ENCODE peak calls at places on chromosomes 6 and 20, in ten cellular contexts. U is naive B cell, N is psoas muscle, J is M059J, H is AG08396, O is RWPE2, T is fibroblast of the conjunctiva, Y is epithelial cell of prostate, A is T-helper 22 cell, K is H54. P is an unnamed sample.

GRCh38 chr6:150751296-150751695 is 114.2 kb upstream of the MTHFD1L start:
- DNase-seq in A (no peak), J (peak; percentile 34), U (no peak), T (no peak), K (no peak), N (no peak), H (peak; percentile 14), Y (peak; percentile 29), O (no peak), P (no peak)

GRCh38 chr20:4099905-4100675 is 84.7 kb upstream of the RNF24 start:
- DNase-seq in J (peak; percentile 54), A (no peak), Y (no peak), T (no peak), O (no peak), H (no peak), U (no peak), N (no peak), K (no peak), P (no peak)

GRCh38 chr6:2876210-2877056 is 26.7 kb downstream of the SERPINB9 start:
- DNase-seq in N (peak; percentile 83), T (peak; percentile 61), O (no peak), U (no peak), Y (peak; percentile 68), A (no peak), J (peak; percentile 99), H (peak; percentile 79), K (peak; percentile 89), P (peak; percentile 97)

GRCh38 chr6:138577151-138577915 is 78.0 kb upstream of the NHSL1 start:
- DNase-seq in H (no peak), J (peak; percentile 84), O (no peak), K (no peak), A (no peak), T (no peak), N (no peak), U (no peak), Y (no peak), P (no peak)

GRCh38 chr20:56345911-56346310 is 12.9 kb upstream of the FAM210B start:
- DNase-seq in H (no peak), O (peak; percentile 60), J (no peak), K (no peak), N (no peak), Y (no peak), T (no peak), U (no peak), A (no peak), P (no peak)

GRCh38 chr6:3005077-3005476 is 5.4 kb downstream of the NQO2 start:
- DNase-seq in U (no peak), J (no peak), O (no peak), T (no peak), Y (no peak), A (no peak), K (no peak), H (no peak), N (no peak), P (no peak)

GRCh38 chr6:141260627-141261015 is 872.1 kb upstream of the GJE1 start:
- DNase-seq in K (no peak), A (no peak), Y (no peak), U (no peak), J (no peak), O (peak; percentile 32), N (peak; percentile 44), T (no peak), H (no peak), P (no peak)

GRCh38 chr6:7216941-7217621 is 95.9 kb downstream of the SSR1 start:
- DNase-seq in T (no peak), N (peak; percentile 88), K (no peak), U (no peak), H (no peak), A (no peak), Y (no peak), J (no peak), O (no peak), P (no peak)

GRCh38 chr6:17045581-17046322 is 56.1 kb upstream of the STMND1 start:
- DNase-seq in T (peak; percentile 47), O (no peak), H (peak; percentile 48), A (no peak), N (no peak), U (no peak), J (peak; percentile 50), K (no peak), Y (no peak), P (peak; percentile 74)

GRCh38 chr20:49344975-49345374 is 67.1 kb upstream of the ZNFX1 start:
- DNase-seq in O (peak; percentile 98), J (peak; percentile 97), U (no peak), A (no peak), Y (peak; percentile 61), H (peak; percentile 91), K (peak; percentile 87), N (peak; percentile 82), T (peak; percentile 89), P (peak; percentile 94)

GRCh38 chr20:33859157-33859695 is 48.1 kb downstream of the CHMP4B start:
- DNase-seq in T (no peak), O (no peak), K (no peak), J (peak; percentile 46), U (peak; percentile 35), A (no peak), N (peak; percentile 41), H (no peak), Y (no peak), P (peak; percentile 63)

GRCh38 chr20:2509794-2510193 is 1.1 kb upstream of the ZNF343 start:
- DNase-seq in A (no peak), O (no peak), J (no peak), K (no peak), T (no peak), H (no peak), N (no peak), Y (no peak), U (no peak), P (no peak)

GRCh38 chr6:16253399-16254144 is 15.2 kb downstream of the GMPR start:
- DNase-seq in K (no peak), U (no peak), Y (no peak), O (no peak), H (no peak), T (no peak), J (no peak), A (no peak), N (no peak), P (no peak)

GRCh38 chr6:7282097-7282906 is 30.7 kb downstream of the SSR1 start:
- DNase-seq in O (no peak), U (no peak), J (no peak), Y (no peak), H (no peak), N (no peak), K (no peak), A (no peak), T (no peak), P (no peak)

GRCh38 chr20:19726126-19726525 is 31.9 kb upstream of the RIN2 start:
- DNase-seq in O (no peak), U (no peak), J (peak; percentile 48), K (peak; percentile 17), Y (no peak), A (no peak), T (no peak), H (peak; percentile 49), N (no peak), P (peak; percentile 10)

GRCh38 chr6:99711302-99711701 is 104.7 kb downstream of the PRDM13 start:
- DNase-seq in K (no peak), J (no peak), A (no peak), U (no peak), Y (no peak), N (no peak), T (no peak), H (no peak), O (no peak), P (no peak)

GRCh38 chr6:144559865-144560603 is 274.9 kb downstream of the UTRN start:
- DNase-seq in Y (no peak), N (no peak), O (no peak), U (no peak), T (no peak), H (peak; percentile 16), A (peak; percentile 6), K (no peak), J (peak; percentile 66), P (peak; percentile 41)

GRCh38 chr6:154751020-154751800 is 18.0 kb downstream of the SCAF8 start:
- DNase-seq in A (no peak), U (no peak), T (no peak), Y (no peak), K (no peak), J (no peak), O (no peak), H (no peak), N (no peak), P (no peak)

GRCh38 chr6:134307870-134308269 is 10.0 kb downstream of the SGK1 start:
- DNase-seq in K (no peak), U (no peak), O (no peak), T (no peak), J (no peak), N (no peak), Y (no peak), A (no peak), H (no peak), P (peak; percentile 33)

GRCh38 chr6:114467931-114468330 is 125.1 kb upstream of the HS3ST5 start:
- DNase-seq in Y (no peak), J (no peak), A (no peak), T (no peak), H (no peak), U (no peak), O (no peak), K (no peak), N (no peak), P (no peak)

GRCh38 chr6:19024737-19025136 is 637.6 kb downstream of the RNF144B start:
- DNase-seq in J (peak; percentile 55), K (no peak), Y (no peak), A (no peak), O (no peak), N (no peak), U (no peak), T (no peak), H (no peak), P (peak; percentile 68)

GRCh38 chr6:137395316-137395715 is 98.9 kb downstream of the OLIG3 start:
- DNase-seq in Y (no peak), H (no peak), J (no peak), T (no peak), U (no peak), A (no peak), O (no peak), N (no peak), K (no peak), P (no peak)

GRCh38 chr6:158018370-158018771 is 36.7 kb downstream of the SYNJ2 start:
- DNase-seq in N (no peak), A (no peak), Y (no peak), K (no peak), T (no peak), H (no peak), O (no peak), J (no peak), U (no peak), P (peak; percentile 50)

GRCh38 chr6:150478651-150479498 is 110.1 kb downstream of the IYD start:
- DNase-seq in O (no peak), K (no peak), Y (no peak), U (no peak), T (no peak), H (no peak), N (no peak), J (no peak), A (no peak), P (peak; percentile 28)

GRCh38 chr20:45821942-45822341 is 5.2 kb downstream of the TNNC2 start:
- DNase-seq in A (no peak), Y (no peak), O (no peak), T (no peak), H (no peak), K (no peak), U (no peak), N (no peak), J (no peak), P (no peak)

GRCh38 chr6:87742106-87742505 is 40.1 kb upstream of the AKIRIN2 start:
- DNase-seq in H (no peak), Y (no peak), K (no peak), A (peak; percentile 52), N (no peak), J (peak; percentile 12), T (no peak), O (no peak), U (peak; percentile 69), P (no peak)